ENCODE peak calls at places on chromosomes 6 and 20, in ten cellular contexts. J, I, W, P, Z, A, D, U, G and S are unnamed samples.

GRCh38 chr6:42402184-42402583 is 49.5 kb downstream of the TRERF1 start:
- DNase-seq in I (no peak), P (peak), Z (peak), A (no peak), G (peak), U (no peak), J (no peak), W (peak), D (peak), S (peak)

GRCh38 chr6:13099771-13100170 is 228.6 kb downstream of the TBC1D7 start:
- DNase-seq in A (no peak), I (no peak), P (peak), Z (no peak), J (no peak), U (no peak), G (no peak), D (no peak), W (no peak), S (no peak)

GRCh38 chr6:122471107-122472021 is at the start of gene SERINC1:
- DNase-seq in Z (peak), U (peak), I (peak), D (peak), P (peak), J (peak), G (peak), W (peak), A (peak), S (peak)

GRCh38 chr6:57207141-57207540 is 15.0 kb downstream of the RAB23 start:
- DNase-seq in W (peak), Z (no peak), I (no peak), D (peak), J (no peak), A (no peak), G (peak), U (no peak), P (peak), S (no peak)

GRCh38 chr6:123091896-123092271 is 95.8 kb downstream of the CLVS2 start:
- DNase-seq in I (no peak), Z (no peak), J (no peak), G (no peak), U (no peak), A (no peak), D (no peak), W (no peak), P (no peak), S (no peak)

GRCh38 chr20:35568645-35569044 is 26.8 kb downstream of the ERGIC3 start:
- DNase-seq in W (no peak), P (no peak), D (no peak), J (peak), I (peak), G (no peak), Z (no peak), A (peak), U (no peak), S (no peak)

GRCh38 chr6:168418631-168419250 is 22.2 kb upstream of the SMOC2 start:
- DNase-seq in D (no peak), W (no peak), Z (no peak), G (no peak), I (no peak), A (no peak), U (no peak), J (no peak), P (no peak), S (no peak)

GRCh38 chr20:483791-484644 is 21.7 kb upstream of the TBC1D20 start:
- DNase-seq in A (no peak), G (no peak), I (no peak), J (peak), P (no peak), U (no peak), Z (no peak), W (no peak), D (no peak), S (no peak)

GRCh38 chr6:40315055-40315454 is 272.1 kb downstream of the LRFN2 start:
- DNase-seq in J (no peak), U (no peak), A (no peak), I (no peak), D (no peak), Z (no peak), G (no peak), P (no peak), W (no peak), S (no peak)

GRCh38 chr20:2750343-2751251 is 49.8 kb downstream of the CPXM1 start:
- DNase-seq in P (peak), J (no peak), U (no peak), A (peak), W (peak), Z (peak), G (peak), D (peak), I (peak), S (no peak)

GRCh38 chr6:130968486-130968885 is 94.6 kb downstream of the EPB41L2 start:
- DNase-seq in W (no peak), J (no peak), U (no peak), Z (no peak), A (no peak), P (no peak), D (peak), G (no peak), I (no peak), S (no peak)

GRCh38 chr6:68634503-68635411 is at the start of gene ADGRB3:
- DNase-seq in D (peak), W (no peak), A (peak), I (peak), Z (peak), U (peak), G (peak), J (peak), P (peak), S (peak)

GRCh38 chr6:143601501-143601900 is 76.3 kb upstream of the PHACTR2 start:
- DNase-seq in J (no peak), A (no peak), G (no peak), I (no peak), P (no peak), U (no peak), Z (no peak), D (no peak), W (no peak), S (no peak)

GRCh38 chr6:154548130-154548830 is 37.8 kb upstream of the CNKSR3 start:
- DNase-seq in U (no peak), W (no peak), G (peak), I (no peak), J (no peak), A (no peak), D (peak), P (peak), Z (no peak), S (no peak)

GRCh38 chr20:40702504-40702903 is 13.5 kb upstream of the MAFB start:
- DNase-seq in W (no peak), A (no peak), I (no peak), J (no peak), U (no peak), G (no peak), P (no peak), Z (no peak), D (no peak), S (no peak)

GRCh38 chr6:142280265-142280664 is 21.5 kb upstream of the ADGRG6 start:
- DNase-seq in A (no peak), D (no peak), J (no peak), P (no peak), U (no peak), G (no peak), I (no peak), Z (no peak), W (no peak), S (no peak)

GRCh38 chr6:117167520-117168271 is 97.7 kb upstream of the VGLL2 start:
- DNase-seq in P (peak), G (no peak), A (peak), U (no peak), D (peak), Z (no peak), W (peak), J (no peak), I (peak), S (no peak)

GRCh38 chr20:46040902-46041535 is 12.0 kb downstream of the SLC12A5 start:
- DNase-seq in U (peak), G (peak), J (no peak), P (peak), Z (peak), W (peak), A (peak), I (peak), D (peak), S (peak)

GRCh38 chr6:2791124-2792050 is 26.2 kb downstream of the WRNIP1 start:
- DNase-seq in I (peak), G (peak), U (peak), P (peak), D (peak), J (no peak), Z (peak), W (peak), A (peak), S (peak)

GRCh38 chr6:129736105-129736504 is 26.1 kb upstream of the ARHGAP18 start:
- DNase-seq in Z (no peak), P (no peak), I (no peak), G (no peak), W (no peak), U (no peak), A (no peak), D (no peak), J (no peak), S (no peak)

GRCh38 chr6:56916849-56917551 is 37.9 kb upstream of the BEND6 start:
- DNase-seq in U (no peak), D (no peak), W (no peak), A (no peak), P (no peak), G (no peak), I (no peak), Z (no peak), J (no peak), S (no peak)

GRCh38 chr6:109714156-109714555 is 23.1 kb downstream of the FIG4 start:
- DNase-seq in I (no peak), D (no peak), U (no peak), A (no peak), G (no peak), J (no peak), P (no peak), Z (no peak), W (no peak), S (no peak)

GRCh38 chr20:37192137-37192854 is 12.9 kb upstream of the MROH8 start:
- DNase-seq in P (peak), J (peak), D (peak), I (peak), A (peak), G (peak), U (peak), Z (peak), W (peak), S (peak)

GRCh38 chr6:151276112-151276745 is 36.5 kb downstream of the AKAP12 start:
- DNase-seq in A (no peak), D (peak), G (peak), U (no peak), P (peak), J (no peak), W (peak), Z (no peak), I (no peak), S (no peak)

GRCh38 chr6:153401751-153402150 is 270.7 kb upstream of the RGS17 start:
- DNase-seq in G (no peak), Z (no peak), U (no peak), A (no peak), D (no peak), P (no peak), J (no peak), I (no peak), W (no peak), S (no peak)

GRCh38 chr20:16400249-16400648 is 173.0 kb downstream of the KIF16B start:
- DNase-seq in A (no peak), J (no peak), W (no peak), Z (no peak), D (no peak), P (no peak), U (no peak), I (no peak), G (no peak), S (no peak)

GRCh38 chr20:43975096-43975768 is 60.6 kb downstream of the TOX2 start:
- DNase-seq in U (no peak), J (no peak), Z (no peak), A (no peak), P (peak), G (peak), D (peak), I (no peak), W (peak), S (no peak)
- TF ChIP-seq CTCF in U (no peak), J (no peak), Z (no peak), A (no peak), P (no peak), G (no peak), D (no peak), I (no peak), W (no peak), S (no peak)

GRCh38 chr6:128068110-128068460 is 167.2 kb upstream of the THEMIS start:
- DNase-seq in D (no peak), W (no peak), I (peak), Z (no peak), J (no peak), U (no peak), G (no peak), A (no peak), P (no peak), S (no peak)
- TF ChIP-seq CTCF in D (no peak), W (no peak), I (no peak), Z (peak), J (no peak), U (no peak), G (no peak), A (no peak), P (peak), S (no peak)

DNA sequence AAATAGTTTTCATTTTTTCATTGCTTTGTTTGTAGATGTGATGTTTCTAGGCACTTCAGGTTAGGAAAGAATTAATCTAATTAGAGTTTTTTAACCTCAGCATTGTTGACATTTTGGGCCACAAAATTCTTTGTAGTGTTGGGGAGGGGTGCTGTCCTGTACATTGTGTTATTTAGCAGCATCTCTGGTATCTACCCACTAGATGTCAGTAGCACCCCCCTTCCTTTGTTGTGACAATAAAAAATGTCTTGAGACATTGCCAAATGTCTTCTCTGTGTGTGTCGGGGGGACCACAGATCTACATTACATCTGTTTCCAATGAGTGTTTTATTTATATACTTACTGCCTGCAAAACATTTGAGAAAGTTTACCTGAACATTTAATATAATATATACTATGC is 45.6 kb downstream of the EYA4 start:
- DNase-seq in G (peak), J (no peak), W (no peak), Z (no peak), U (no peak), P (peak), I (no peak), D (peak), A (no peak), S (no peak)
- TF ChIP-seq CTCF in G (peak), J (peak), W (peak), Z (peak), U (peak), P (peak), I (peak), D (peak), A (no peak), S (no peak)

DNA sequence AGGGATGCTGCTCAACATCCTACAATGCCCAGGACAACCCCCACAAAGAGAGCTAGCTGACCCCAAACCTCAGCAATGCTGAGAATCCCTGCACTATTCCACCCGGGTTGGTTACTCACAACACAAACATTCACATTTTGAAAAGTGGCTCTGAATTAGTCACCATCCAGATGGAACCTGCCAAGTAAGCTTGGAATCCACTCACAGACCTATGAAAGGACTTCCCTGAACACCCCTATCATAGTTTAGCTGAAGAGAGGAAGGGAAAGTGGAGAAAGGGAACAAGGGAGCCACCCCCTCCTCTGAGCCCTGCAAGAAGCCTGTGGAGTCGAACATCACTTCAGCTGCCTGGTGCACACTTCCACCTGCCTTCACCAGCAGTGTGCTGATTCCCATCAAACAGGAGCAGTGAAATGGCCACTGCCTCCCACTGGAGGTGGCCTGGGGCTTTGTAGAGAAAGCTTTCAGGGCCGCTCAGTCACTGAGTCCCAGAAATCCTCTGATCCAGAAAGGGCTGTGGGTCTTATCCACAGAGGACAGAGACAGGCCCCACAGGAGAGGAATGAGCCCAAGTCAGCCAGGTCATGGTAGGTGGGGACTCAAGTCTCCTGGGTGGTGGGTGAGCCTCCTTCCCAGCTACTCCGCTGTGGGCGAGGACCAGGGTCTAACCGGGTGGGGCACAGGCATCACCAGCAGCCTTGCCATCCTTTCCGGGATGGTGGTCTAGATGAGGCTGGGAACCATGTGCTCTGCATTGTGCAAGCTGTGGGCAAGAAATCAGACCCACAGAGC is 203.7 kb downstream of the SYNDIG1 start:
- DNase-seq in P (peak), W (peak), D (peak), I (no peak), J (no peak), G (peak), U (no peak), A (no peak), Z (no peak), S (no peak)
- TF ChIP-seq CTCF in P (no peak), W (no peak), D (no peak), I (no peak), J (no peak), G (no peak), U (no peak), A (no peak), Z (no peak), S (no peak)

DNA sequence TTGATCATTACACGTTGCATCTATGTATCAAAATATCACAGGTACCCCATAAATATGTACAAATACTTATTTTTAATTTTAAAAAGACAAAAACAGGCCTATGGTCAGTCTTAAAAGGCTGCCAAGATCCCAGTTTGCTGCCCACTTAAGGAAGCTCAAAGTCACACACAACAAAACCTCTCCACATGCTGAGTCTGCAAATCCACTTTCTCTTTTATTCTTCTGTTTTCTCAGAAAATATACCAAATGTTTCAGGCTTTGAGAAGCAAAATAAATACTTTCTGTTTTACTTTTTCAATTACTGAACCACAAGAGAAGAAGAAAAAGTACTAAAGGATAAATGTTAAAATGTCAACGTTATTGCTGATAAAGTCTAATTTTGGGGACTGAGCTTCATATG is 107.8 kb upstream of the MANEA start:
- DNase-seq in D (no peak), G (no peak), W (no peak), A (no peak), J (no peak), P (no peak), Z (no peak), I (no peak), U (no peak), S (no peak)
- TF ChIP-seq CTCF in D (no peak), G (no peak), W (no peak), A (no peak), J (no peak), P (no peak), Z (no peak), I (no peak), U (no peak), S (no peak)

GRCh38 chr6:4506806-4507205 is 269.4 kb upstream of the CDYL start:
- DNase-seq in J (no peak), G (no peak), U (no peak), Z (no peak), P (no peak), D (no peak), W (no peak), A (no peak), I (no peak), S (no peak)
- TF ChIP-seq CTCF in J (no peak), G (no peak), U (no peak), Z (no peak), P (no peak), D (no peak), W (no peak), A (no peak), I (no peak), S (no peak)

DNA sequence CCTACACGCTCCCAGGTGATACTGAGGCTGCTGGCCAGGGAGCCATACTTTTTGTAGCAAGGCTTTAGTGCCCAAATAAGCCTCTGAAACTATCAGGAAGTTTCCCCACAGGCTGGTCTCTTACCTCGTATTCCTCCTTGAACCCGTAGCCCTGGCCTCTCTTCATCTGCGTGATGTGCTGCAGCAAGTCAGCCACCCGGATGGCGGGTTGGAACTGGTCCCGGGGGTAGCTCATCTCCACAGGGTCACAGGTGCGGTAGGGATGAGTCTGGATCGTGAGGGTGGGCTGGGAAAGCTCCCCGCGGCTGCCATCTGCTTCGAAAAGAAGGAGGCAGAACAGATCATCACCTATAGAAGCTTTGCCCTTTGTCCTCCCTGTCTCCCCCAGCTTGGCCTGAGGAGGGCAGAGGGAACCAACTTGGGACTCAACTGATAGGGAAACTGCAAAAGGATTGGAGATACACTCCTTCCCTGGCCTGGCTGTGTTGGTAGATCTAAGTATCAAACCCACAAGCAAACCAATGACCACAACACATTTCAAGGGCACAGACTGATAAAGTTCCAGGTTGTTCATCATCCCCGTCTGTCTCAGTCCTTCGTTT is 543.2 kb upstream of the CHD6 start:
- DNase-seq in A (no peak), G (no peak), W (no peak), J (no peak), U (no peak), Z (no peak), I (peak), P (no peak), D (no peak), S (no peak)
- TF ChIP-seq CTCF in A (no peak), G (no peak), W (no peak), J (no peak), U (no peak), Z (no peak), I (peak), P (no peak), D (no peak), S (no peak)

DNA sequence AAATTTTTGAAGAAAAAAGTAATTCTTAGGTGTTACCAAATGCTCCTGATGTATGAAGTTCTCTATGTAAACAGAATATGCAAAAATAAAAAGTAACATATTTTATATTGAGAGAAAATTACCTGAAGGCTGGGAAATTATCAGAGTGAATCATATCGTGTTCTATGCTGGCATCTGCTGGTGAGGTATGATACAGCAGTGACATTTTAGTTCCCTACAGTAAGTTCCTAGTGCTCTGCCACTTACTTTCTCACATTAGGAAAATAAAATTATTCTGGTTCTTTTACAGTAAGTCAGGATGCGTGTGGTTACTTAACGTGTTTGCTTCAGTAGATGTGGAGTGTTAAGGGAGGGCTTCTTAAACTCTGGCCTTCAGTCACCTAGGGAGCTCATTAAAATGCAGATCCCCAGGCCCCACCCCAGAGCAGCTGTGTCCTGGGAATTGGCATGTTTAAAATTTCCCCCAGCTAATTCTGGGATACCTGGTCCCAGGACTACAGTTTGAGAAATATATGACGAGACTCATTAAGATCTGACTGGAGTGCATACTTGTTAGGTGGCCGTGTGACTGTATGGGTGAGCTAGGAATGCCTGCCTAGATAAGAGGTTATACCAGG is 3.2 kb downstream of the ACTR5 start:
- DNase-seq in G (peak), U (no peak), A (no peak), W (no peak), Z (peak), D (peak), J (no peak), I (no peak), P (peak), S (peak)
- TF ChIP-seq CTCF in G (peak), U (peak), A (no peak), W (peak), Z (peak), D (peak), J (peak), I (peak), P (peak), S (peak)